ENCODE peak calls at places on chromosome 17, in six cellular contexts. F, D, C, U, A and Z are unnamed samples.

GRCh38 chr17:2964370-2964769 is 99.0 kb downstream of the OR1D5 start:
- DNase-seq in F (no peak), D (no peak), C (no peak), U (no peak), A (no peak), Z (no peak)

GRCh38 chr17:82938486-82939212 is 98.8 kb upstream of the ZNF750 start:
- DNase-seq in F (no peak), D (no peak), C (no peak), U (no peak), A (no peak), Z (no peak)

GRCh38 chr17:43456661-43457361 is 27.0 kb upstream of the DHX8 start:
- DNase-seq in F (no peak), D (no peak), C (no peak), U (no peak), A (no peak), Z (peak)

GRCh38 chr17:68288375-68288774 is 2.6 kb downstream of the SLC16A6 start:
- DNase-seq in F (no peak), D (no peak), C (peak), U (no peak), A (no peak), Z (no peak)

GRCh38 chr17:31499771-31500554 is 108.5 kb downstream of the RAB11FIP4 start:
- DNase-seq in F (no peak), D (no peak), C (no peak), U (peak), A (no peak), Z (no peak)

GRCh38 chr17:7883781-7884386 is 4.7 kb upstream of the CHD3 start:
- DNase-seq in F (peak), D (no peak), C (no peak), U (no peak), A (no peak), Z (peak)

GRCh38 chr17:2421315-2422147 is 20.7 kb upstream of the MNT start:
- DNase-seq in F (peak), D (no peak), C (no peak), U (no peak), A (no peak), Z (no peak)

GRCh38 chr17:3892095-3892998 is 506 bp downstream of the CAMKK1 start:
- DNase-seq in F (no peak), D (peak), C (peak), U (peak), A (no peak), Z (peak)

GRCh38 chr17:17994271-17994670 is 21.6 kb downstream of the DRC3 start:
- DNase-seq in F (peak), D (no peak), C (no peak), U (peak), A (no peak), Z (no peak)

GRCh38 chr17:78341559-78342437 is 18.1 kb downstream of the SOCS3 start:
- DNase-seq in F (no peak), D (no peak), C (no peak), U (peak), A (no peak), Z (peak)

GRCh38 chr17:40551874-40552768 is 13.2 kb downstream of the CCR7 start:
- DNase-seq in F (no peak), D (no peak), C (peak), U (peak), A (no peak), Z (peak)